ENCODE peak calls at places on chromosomes 16 and 17, in six cellular contexts. One of them, this sample, is unnamed.

GRCh38 chr17:6162216-6162615 is 92.0 kb downstream of the WSCD1 start:
- DNase-seq in SK-N-SH: no peak
- DNase-seq in GM12878: no peak
- DNase-seq in H1: peak
- DNase-seq in HCT116: no peak
- DNase-seq in HepG2: no peak
- DNase-seq in this sample: no peak

GRCh38 chr17:28072935-28073533 is 30.6 kb downstream of the NLK start:
- DNase-seq in GM12878: no peak
- DNase-seq in HepG2: no peak
- DNase-seq in H1: no peak
- DNase-seq in HCT116: no peak
- DNase-seq in SK-N-SH: no peak
- DNase-seq in this sample: no peak

GRCh38 chr17:55432358-55433028 is 10.9 kb upstream of the MMD start:
- DNase-seq in SK-N-SH: no peak
- DNase-seq in HepG2: no peak
- DNase-seq in GM12878: no peak
- DNase-seq in HCT116: no peak
- DNase-seq in H1: no peak
- DNase-seq in this sample: no peak

GRCh38 chr17:7354262-7354781 is 634 bp upstream of the TMEM95 start:
- DNase-seq in SK-N-SH: no peak
- DNase-seq in GM12878: no peak
- DNase-seq in HCT116: no peak
- DNase-seq in HepG2: no peak
- DNase-seq in H1: no peak
- DNase-seq in this sample: no peak

GRCh38 chr17:36529121-36529520 is 5.5 kb downstream of the MYO19 start:
- DNase-seq in SK-N-SH: no peak
- DNase-seq in H1: no peak
- DNase-seq in HCT116: no peak
- DNase-seq in GM12878: no peak
- DNase-seq in HepG2: no peak
- DNase-seq in this sample: no peak

GRCh38 chr17:74870512-74870911 is 2.3 kb downstream of the FDXR start:
- DNase-seq in GM12878: no peak
- DNase-seq in SK-N-SH: no peak
- DNase-seq in H1: no peak
- DNase-seq in HCT116: no peak
- DNase-seq in HepG2: peak
- DNase-seq in this sample: no peak

GRCh38 chr17:60354223-60354622 is 37.7 kb downstream of the USP32 start:
- DNase-seq in HepG2: peak
- DNase-seq in H1: no peak
- DNase-seq in HCT116: no peak
- DNase-seq in SK-N-SH: no peak
- DNase-seq in GM12878: no peak
- DNase-seq in this sample: no peak

GRCh38 chr17:6475411-6475810 is 31.2 kb downstream of the PIMREG start:
- DNase-seq in HepG2: no peak
- DNase-seq in GM12878: no peak
- DNase-seq in HCT116: no peak
- DNase-seq in SK-N-SH: no peak
- DNase-seq in H1: no peak
- DNase-seq in this sample: no peak

GRCh38 chr17:64378890-64379354 is 11.7 kb downstream of the PECAM1 start:
- DNase-seq in H1: no peak
- DNase-seq in GM12878: peak
- DNase-seq in HCT116: no peak
- DNase-seq in SK-N-SH: no peak
- DNase-seq in HepG2: peak
- DNase-seq in this sample: no peak

GRCh38 chr16:8623634-8624033 is 2.1 kb downstream of the METTL22 start:
- DNase-seq in HCT116: no peak
- DNase-seq in SK-N-SH: no peak
- DNase-seq in H1: no peak
- DNase-seq in HepG2: no peak
- DNase-seq in GM12878: no peak
- DNase-seq in this sample: no peak

GRCh38 chr17:29649359-29649758 is 26.6 kb upstream of the CORO6 start:
- DNase-seq in H1: no peak
- DNase-seq in HepG2: no peak
- DNase-seq in GM12878: no peak
- DNase-seq in HCT116: no peak
- DNase-seq in SK-N-SH: no peak
- DNase-seq in this sample: no peak

GRCh38 chr17:74852237-74853047 is 7.2 kb downstream of the GRIN2C start:
- DNase-seq in H1: peak
- DNase-seq in HCT116: peak
- DNase-seq in HepG2: peak
- DNase-seq in GM12878: no peak
- DNase-seq in SK-N-SH: peak
- DNase-seq in this sample: peak

GRCh38 chr16:23145608-23146007 is 3.6 kb downstream of the USP31 start:
- DNase-seq in SK-N-SH: no peak
- DNase-seq in HepG2: no peak
- DNase-seq in GM12878: no peak
- DNase-seq in HCT116: no peak
- DNase-seq in H1: no peak
- DNase-seq in this sample: no peak

GRCh38 chr17:40320771-40321501 is 12.0 kb downstream of the RARA start:
- DNase-seq in HepG2: no peak
- DNase-seq in HCT116: no peak
- DNase-seq in SK-N-SH: no peak
- DNase-seq in GM12878: no peak
- DNase-seq in H1: no peak
- DNase-seq in this sample: no peak

GRCh38 chr16:69925311-69925710 is 25.8 kb upstream of the CLEC18A start:
- DNase-seq in GM12878: no peak
- DNase-seq in H1: no peak
- DNase-seq in HCT116: no peak
- DNase-seq in HepG2: no peak
- DNase-seq in SK-N-SH: no peak
- DNase-seq in this sample: no peak

DNA sequence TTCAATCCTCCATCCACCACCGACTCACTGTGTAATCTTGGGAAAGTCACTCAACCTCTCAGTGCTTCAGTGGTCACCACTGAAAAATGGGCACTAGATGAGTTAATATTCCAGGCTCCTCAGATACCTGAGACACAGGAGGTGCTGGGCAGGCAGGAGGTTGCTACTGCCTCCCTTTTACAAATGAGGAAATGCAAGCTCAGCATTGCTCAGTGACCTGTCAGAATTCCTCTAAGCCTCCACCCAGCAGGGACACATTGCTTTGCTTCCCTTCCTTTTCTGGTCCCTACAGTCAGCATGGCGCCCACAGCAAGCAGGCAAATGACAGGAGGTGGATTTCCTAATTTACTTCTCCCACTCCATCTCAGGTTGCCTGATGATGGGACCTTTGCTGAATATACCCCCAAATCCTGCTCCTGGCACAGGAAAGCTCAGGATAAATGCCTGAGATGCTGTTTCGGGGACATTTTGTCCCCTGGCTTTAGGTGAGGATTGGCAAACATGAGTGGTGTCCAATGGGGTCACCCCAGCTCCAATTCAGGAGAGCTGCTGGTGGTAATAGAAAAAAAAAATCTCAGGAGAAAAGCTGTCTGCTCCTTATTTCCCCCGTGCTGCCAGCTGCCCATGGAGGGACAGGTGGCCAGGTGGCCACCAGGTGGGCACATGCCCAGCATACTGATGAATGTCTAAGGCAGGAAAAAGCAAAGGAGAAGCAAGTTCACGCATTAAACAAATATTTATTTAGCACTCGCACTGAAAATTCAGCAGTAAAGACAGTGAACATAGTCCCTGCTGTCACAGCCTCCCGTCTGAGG is 5.0 kb upstream of the KRT13 start:
- DNase-seq in H1: no peak
- DNase-seq in HCT116: no peak
- DNase-seq in HepG2: no peak
- DNase-seq in SK-N-SH: no peak
- DNase-seq in GM12878: no peak
- DNase-seq in this sample: peak
- TF ChIP-seq JUND in H1: no peak
- TF ChIP-seq JUND in HCT116: no peak
- TF ChIP-seq JUND in HepG2: no peak
- TF ChIP-seq JUND in SK-N-SH: no peak
- TF ChIP-seq JUND in GM12878: no peak
- TF ChIP-seq JUND in this sample: no peak

GRCh38 chr16:74923766-74924460 is 61.0 kb downstream of the WDR59 start:
- DNase-seq in HCT116: no peak
- DNase-seq in HepG2: peak
- DNase-seq in H1: no peak
- DNase-seq in SK-N-SH: no peak
- DNase-seq in GM12878: no peak
- DNase-seq in this sample: no peak
- TF ChIP-seq JUND in HCT116: no peak
- TF ChIP-seq JUND in HepG2: no peak
- TF ChIP-seq JUND in H1: no peak
- TF ChIP-seq JUND in SK-N-SH: no peak
- TF ChIP-seq JUND in GM12878: no peak
- TF ChIP-seq JUND in this sample: no peak

GRCh38 chr17:56489980-56490379 is 103.5 kb upstream of the NOG start:
- DNase-seq in H1: no peak
- DNase-seq in HepG2: no peak
- DNase-seq in SK-N-SH: no peak
- DNase-seq in HCT116: no peak
- DNase-seq in GM12878: no peak
- DNase-seq in this sample: no peak
- TF ChIP-seq JUND in H1: no peak
- TF ChIP-seq JUND in HepG2: no peak
- TF ChIP-seq JUND in SK-N-SH: no peak
- TF ChIP-seq JUND in HCT116: no peak
- TF ChIP-seq JUND in GM12878: no peak
- TF ChIP-seq JUND in this sample: no peak

GRCh38 chr17:42522263-42522790 is 13.7 kb upstream of the NAGLU start:
- DNase-seq in HCT116: no peak
- DNase-seq in GM12878: no peak
- DNase-seq in H1: no peak
- DNase-seq in SK-N-SH: no peak
- DNase-seq in HepG2: peak
- DNase-seq in this sample: no peak
- TF ChIP-seq JUND in HCT116: no peak
- TF ChIP-seq JUND in GM12878: no peak
- TF ChIP-seq JUND in H1: no peak
- TF ChIP-seq JUND in SK-N-SH: no peak
- TF ChIP-seq JUND in HepG2: no peak
- TF ChIP-seq JUND in this sample: no peak

GRCh38 chr17:16417896-16418683 is 2.7 kb downstream of the TRPV2 start:
- DNase-seq in GM12878: no peak
- DNase-seq in HepG2: no peak
- DNase-seq in H1: no peak
- DNase-seq in SK-N-SH: no peak
- DNase-seq in HCT116: no peak
- DNase-seq in this sample: no peak

GRCh38 chr17:16417399-16417798 is 2.0 kb downstream of the TRPV2 start:
- DNase-seq in GM12878: no peak
- DNase-seq in HepG2: no peak
- DNase-seq in HCT116: no peak
- DNase-seq in SK-N-SH: no peak
- DNase-seq in H1: no peak
- DNase-seq in this sample: no peak

GRCh38 chr17:16419929-16420271 is 4.5 kb downstream of the TRPV2 start:
- DNase-seq in GM12878: no peak
- DNase-seq in HCT116: no peak
- DNase-seq in SK-N-SH: no peak
- DNase-seq in HepG2: no peak
- DNase-seq in H1: no peak
- DNase-seq in this sample: no peak

GRCh38 chr17:16419074-16419928 is 3.9 kb downstream of the TRPV2 start:
- DNase-seq in HepG2: peak
- DNase-seq in HCT116: no peak
- DNase-seq in GM12878: peak
- DNase-seq in SK-N-SH: peak
- DNase-seq in H1: no peak
- DNase-seq in this sample: no peak

GRCh38 chr17:16418684-16419066 is 3.3 kb downstream of the TRPV2 start:
- DNase-seq in HepG2: no peak
- DNase-seq in SK-N-SH: no peak
- DNase-seq in H1: no peak
- DNase-seq in HCT116: no peak
- DNase-seq in GM12878: no peak
- DNase-seq in this sample: no peak
- TF ChIP-seq JUND in HepG2: no peak
- TF ChIP-seq JUND in SK-N-SH: no peak
- TF ChIP-seq JUND in H1: no peak
- TF ChIP-seq JUND in HCT116: no peak
- TF ChIP-seq JUND in GM12878: no peak
- TF ChIP-seq JUND in this sample: no peak

GRCh38 chr17:72926171-72926570 is 166.3 kb downstream of the SLC39A11 start:
- DNase-seq in H1: no peak
- DNase-seq in HCT116: no peak
- DNase-seq in SK-N-SH: no peak
- DNase-seq in HepG2: no peak
- DNase-seq in GM12878: no peak
- DNase-seq in this sample: no peak
- TF ChIP-seq JUND in H1: no peak
- TF ChIP-seq JUND in HCT116: no peak
- TF ChIP-seq JUND in SK-N-SH: no peak
- TF ChIP-seq JUND in HepG2: no peak
- TF ChIP-seq JUND in GM12878: no peak
- TF ChIP-seq JUND in this sample: no peak

GRCh38 chr16:85354623-85355514 is 242.6 kb upstream of the CIBAR2 start:
- DNase-seq in HepG2: no peak
- DNase-seq in SK-N-SH: peak
- DNase-seq in H1: no peak
- DNase-seq in HCT116: no peak
- DNase-seq in GM12878: no peak
- DNase-seq in this sample: no peak
- TF ChIP-seq JUND in HepG2: no peak
- TF ChIP-seq JUND in SK-N-SH: no peak
- TF ChIP-seq JUND in H1: no peak
- TF ChIP-seq JUND in HCT116: no peak
- TF ChIP-seq JUND in GM12878: no peak
- TF ChIP-seq JUND in this sample: no peak

GRCh38 chr17:8994319-8994718 is 27.0 kb upstream of the NTN1 start:
- DNase-seq in HepG2: peak
- DNase-seq in GM12878: peak
- DNase-seq in H1: peak
- DNase-seq in HCT116: peak
- DNase-seq in SK-N-SH: peak
- DNase-seq in this sample: peak
- TF ChIP-seq JUND in HepG2: no peak
- TF ChIP-seq JUND in GM12878: no peak
- TF ChIP-seq JUND in H1: no peak
- TF ChIP-seq JUND in HCT116: no peak
- TF ChIP-seq JUND in SK-N-SH: no peak
- TF ChIP-seq JUND in this sample: no peak

GRCh38 chr17:31931781-31932180 is 5.0 kb upstream of the SUZ12 start:
- DNase-seq in GM12878: no peak
- DNase-seq in SK-N-SH: no peak
- DNase-seq in HepG2: no peak
- DNase-seq in HCT116: no peak
- DNase-seq in H1: no peak
- DNase-seq in this sample: no peak

GRCh38 chr17:31926100-31926729 is 10.6 kb upstream of the SUZ12 start:
- DNase-seq in HCT116: no peak
- DNase-seq in H1: no peak
- DNase-seq in HepG2: no peak
- DNase-seq in SK-N-SH: no peak
- DNase-seq in GM12878: no peak
- DNase-seq in this sample: no peak
- TF ChIP-seq JUND in HCT116: no peak
- TF ChIP-seq JUND in H1: no peak
- TF ChIP-seq JUND in HepG2: no peak
- TF ChIP-seq JUND in SK-N-SH: no peak
- TF ChIP-seq JUND in GM12878: no peak
- TF ChIP-seq JUND in this sample: no peak

This sample was measured in T47D.